ENCODE peak calls at places on chromosomes 4 and X, in nine cellular contexts. F is AG10803; Z is A172; S is right lobe of liver; C is left lobe of liver; U is stimulated activated CD8-positive, alpha-beta memory T cell treated with anti-CD3 and anti-CD28 coated beads, Interleukin-4, amount 100 ng/mL, for 24 hours; Y is stimulated activated CD4-positive, alpha-beta T cell treated with anti-CD3 and anti-CD28 coated beads, Interleukin-1b, Interleukin-23, amount 100 ng/mL, for 1 hour; E is GM12865; G is WTC11. X is an unnamed sample.

GRCh38 chrX:20399728-20400414 is 133.2 kb upstream of the RPS6KA3 start:
- DNase-seq in F (no peak), Z (no peak), S (no peak), C (no peak), U (no peak), Y (no peak), E (no peak), G (no peak), X (no peak)

GRCh38 chr4:101471201-101471600 is 123.9 kb upstream of the PPP3CA start:
- DNase-seq in F (peak), Z (no peak), S (no peak), C (no peak), U (no peak), Y (no peak), E (no peak), G (no peak), X (peak)

GRCh38 chr4:184879251-184879650 is 53.5 kb upstream of the ACSL1 start:
- DNase-seq in F (no peak), Z (no peak), S (no peak), C (no peak), U (no peak), Y (no peak), E (no peak), G (no peak), X (no peak)

GRCh38 chrX:154511761-154512160 is 4.3 kb downstream of the FAM3A start:
- DNase-seq in F (no peak), Z (no peak), S (no peak), C (no peak), U (no peak), Y (no peak), E (no peak), G (no peak), X (no peak)

GRCh38 chr4:38034986-38035882 is 75.0 kb downstream of the PTTG2 start:
- DNase-seq in F (peak), Z (peak), S (no peak), C (no peak), U (no peak), Y (no peak), E (peak), G (no peak), X (peak)

GRCh38 chrX:145817299-145817665 is 347 bp upstream of the SLITRK2 start:
- DNase-seq in F (no peak), Z (no peak), S (no peak), C (no peak), U (no peak), Y (no peak), E (no peak), G (no peak), X (no peak)

GRCh38 chrX:38108364-38108763 is 102.0 kb downstream of the SYTL5 start:
- DNase-seq in F (no peak), Z (no peak), S (no peak), C (no peak), U (no peak), Y (no peak), E (no peak), G (no peak), X (no peak)

GRCh38 chrX:53184836-53185235 is 40.2 kb downstream of the KDM5C start:
- DNase-seq in F (peak), Z (peak), S (no peak), C (no peak), U (no peak), Y (no peak), E (no peak), G (no peak), X (peak)

GRCh38 chrX:129736491-129736890 is 2.3 kb upstream of the XPNPEP2 start:
- DNase-seq in F (no peak), Z (no peak), S (no peak), C (peak), U (no peak), Y (no peak), E (no peak), G (no peak), X (no peak)

GRCh38 chrX:29082558-29082957 is 495.3 kb downstream of the IL1RAPL1 start:
- DNase-seq in F (no peak), Z (no peak), S (no peak), C (no peak), U (no peak), Y (no peak), E (peak), G (no peak), X (no peak)